ENCODE peak calls at places on chromosome 15, in six cellular contexts. S, Q, R, O, U and J are unnamed samples.

GRCh38 chr15:23038741-23039150 is 623 bp downstream of the TUBGCP5 start:
- DNase-seq in S (no peak), Q (no peak), R (no peak), O (no peak), U (peak), J (no peak)

GRCh38 chr15:61796056-61796455 is 264.2 kb downstream of the VPS13C start:
- DNase-seq in S (no peak), Q (no peak), R (no peak), O (no peak), U (no peak), J (no peak)

GRCh38 chr15:70066422-70066821 is 31.3 kb downstream of the TLE3 start:
- DNase-seq in S (no peak), Q (no peak), R (no peak), O (no peak), U (no peak), J (no peak)

GRCh38 chr15:52021128-52021671 is 2.2 kb downstream of the MAPK6 start:
- DNase-seq in S (no peak), Q (peak), R (no peak), O (peak), U (peak), J (no peak)

GRCh38 chr15:78301813-78302212 is 2.4 kb upstream of the SKIC8 start:
- DNase-seq in S (no peak), Q (no peak), R (no peak), O (no peak), U (no peak), J (no peak)

GRCh38 chr15:94205366-94205765 is 26.0 kb upstream of the MCTP2 start:
- DNase-seq in S (no peak), Q (no peak), R (no peak), O (no peak), U (no peak), J (no peak)

GRCh38 chr15:30030350-30030749 is 52.4 kb upstream of the GOLGA8J start:
- DNase-seq in S (no peak), Q (peak), R (no peak), O (no peak), U (no peak), J (no peak)

GRCh38 chr15:64263567-64263966 is 92.4 kb downstream of the CSNK1G1 start:
- DNase-seq in S (peak), Q (no peak), R (no peak), O (no peak), U (no peak), J (no peak)

GRCh38 chr15:64697911-64698369 is 77.4 kb downstream of the RBPMS2 start:
- DNase-seq in S (no peak), Q (no peak), R (no peak), O (no peak), U (no peak), J (no peak)

GRCh38 chr15:42879390-42879912 is 41.1 kb downstream of the TTBK2 start:
- DNase-seq in S (no peak), Q (no peak), R (no peak), O (no peak), U (no peak), J (no peak)

GRCh38 chr15:73818308-73818985 is 54.9 kb upstream of the TBC1D21 start:
- DNase-seq in S (no peak), Q (no peak), R (no peak), O (no peak), U (no peak), J (no peak)

GRCh38 chr15:47983533-47983932 is 137.3 kb upstream of the SLC24A5 start:
- DNase-seq in S (no peak), Q (no peak), R (no peak), O (no peak), U (no peak), J (no peak)

GRCh38 chr15:83193721-83194120 is 13.9 kb downstream of the HDGFL3 start:
- DNase-seq in S (no peak), Q (no peak), R (no peak), O (no peak), U (no peak), J (no peak)

GRCh38 chr15:100740105-100740504 is 137.7 kb downstream of the ASB7 start:
- DNase-seq in S (no peak), Q (no peak), R (no peak), O (no peak), U (no peak), J (no peak)

GRCh38 chr15:67543348-67543718 is 830 bp downstream of the MAP2K5 start:
- DNase-seq in S (no peak), Q (no peak), R (no peak), O (peak), U (no peak), J (no peak)

GRCh38 chr15:78317145-78317836 is 17.9 kb upstream of the SKIC8 start:
- DNase-seq in S (no peak), Q (no peak), R (no peak), O (peak), U (no peak), J (no peak)

GRCh38 chr15:20652914-20653313 is 111.3 kb upstream of the GOLGA6L6 start:
- DNase-seq in S (no peak), Q (no peak), R (no peak), O (no peak), U (no peak), J (no peak)

GRCh38 chr15:65382921-65383320 is 5.1 kb upstream of the IGDCC3 start:
- DNase-seq in S (no peak), Q (no peak), R (no peak), O (no peak), U (no peak), J (no peak)

GRCh38 chr15:89021224-89021623 is 67.0 kb upstream of the ABHD2 start:
- DNase-seq in S (no peak), Q (no peak), R (no peak), O (no peak), U (no peak), J (no peak)

GRCh38 chr15:51721199-51721960 is 16.1 kb downstream of the LYSMD2 start:
- DNase-seq in S (no peak), Q (no peak), R (no peak), O (no peak), U (no peak), J (no peak)

GRCh38 chr15:78437107-78437761 is 782 bp upstream of the IREB2 start:
- DNase-seq in S (no peak), Q (peak), R (no peak), O (peak), U (no peak), J (no peak)

GRCh38 chr15:76335851-76336253 is 721 bp upstream of the ISL2 start:
- DNase-seq in S (no peak), Q (no peak), R (peak), O (no peak), U (no peak), J (no peak)

GRCh38 chr15:77966540-77967290 is 110.8 kb downstream of the TBC1D2B start:
- DNase-seq in S (no peak), Q (peak), R (peak), O (peak), U (peak), J (no peak)

GRCh38 chr15:50162988-50163718 is 18.8 kb upstream of the SLC27A2 start:
- DNase-seq in S (no peak), Q (peak), R (no peak), O (no peak), U (peak), J (no peak)

GRCh38 chr15:78004919-78005634 is 72.4 kb downstream of the TBC1D2B start:
- DNase-seq in S (no peak), Q (no peak), R (no peak), O (no peak), U (no peak), J (no peak)

GRCh38 chr15:48090666-48091065 is 30.1 kb upstream of the SLC24A5 start:
- DNase-seq in S (no peak), Q (no peak), R (no peak), O (no peak), U (no peak), J (no peak)

GRCh38 chr15:38490231-38490630 is 36.3 kb downstream of the FAM98B start:
- DNase-seq in S (no peak), Q (no peak), R (no peak), O (no peak), U (no peak), J (no peak)

GRCh38 chr15:85976102-85976501 is 103.6 kb upstream of the AGBL1 start:
- DNase-seq in S (no peak), Q (no peak), R (no peak), O (no peak), U (no peak), J (no peak)
- TF ChIP-seq YY1 in S (no peak), Q (no peak), R (no peak), O (no peak), U (no peak), J (no peak)

GRCh38 chr15:80199366-80199765 is 46.6 kb downstream of the FAH start:
- DNase-seq in S (no peak), Q (no peak), R (peak), O (no peak), U (no peak), J (peak)
- TF ChIP-seq ZNF274 in S (no peak), Q (no peak), R (no peak), O (no peak), U (no peak), J (no peak)

GRCh38 chr15:90419738-90420487 is 31.9 kb downstream of the IQGAP1 start:
- DNase-seq in S (peak), Q (no peak), R (no peak), O (no peak), U (no peak), J (no peak)
- TF ChIP-seq YY1 in S (no peak), Q (no peak), R (no peak), O (no peak), U (no peak), J (no peak)

GRCh38 chr15:75231836-75232235 is 26.3 kb upstream of the GOLGA6C start:
- DNase-seq in S (no peak), Q (no peak), R (no peak), O (no peak), U (no peak), J (no peak)
- TF ChIP-seq ZNF274 in S (no peak), Q (no peak), R (no peak), O (no peak), U (no peak), J (no peak)

GRCh38 chr15:92907229-92907628 is 7.1 kb downstream of the CHD2 start:
- DNase-seq in S (no peak), Q (no peak), R (no peak), O (no peak), U (no peak), J (no peak)

GRCh38 chr15:92909131-92909781 is 9.1 kb downstream of the CHD2 start:
- DNase-seq in S (no peak), Q (no peak), R (no peak), O (no peak), U (no peak), J (no peak)

GRCh38 chr15:92906563-92907081 is 6.5 kb downstream of the CHD2 start:
- DNase-seq in S (no peak), Q (peak), R (no peak), O (no peak), U (no peak), J (no peak)

GRCh38 chr15:92908369-92909057 is 8.4 kb downstream of the CHD2 start:
- DNase-seq in S (no peak), Q (no peak), R (no peak), O (no peak), U (no peak), J (no peak)

GRCh38 chr15:92907880-92908279 is 7.8 kb downstream of the CHD2 start:
- DNase-seq in S (no peak), Q (no peak), R (no peak), O (no peak), U (no peak), J (no peak)
- TF ChIP-seq YY1 in S (no peak), Q (no peak), R (no peak), O (no peak), U (no peak), J (no peak)

DNA sequence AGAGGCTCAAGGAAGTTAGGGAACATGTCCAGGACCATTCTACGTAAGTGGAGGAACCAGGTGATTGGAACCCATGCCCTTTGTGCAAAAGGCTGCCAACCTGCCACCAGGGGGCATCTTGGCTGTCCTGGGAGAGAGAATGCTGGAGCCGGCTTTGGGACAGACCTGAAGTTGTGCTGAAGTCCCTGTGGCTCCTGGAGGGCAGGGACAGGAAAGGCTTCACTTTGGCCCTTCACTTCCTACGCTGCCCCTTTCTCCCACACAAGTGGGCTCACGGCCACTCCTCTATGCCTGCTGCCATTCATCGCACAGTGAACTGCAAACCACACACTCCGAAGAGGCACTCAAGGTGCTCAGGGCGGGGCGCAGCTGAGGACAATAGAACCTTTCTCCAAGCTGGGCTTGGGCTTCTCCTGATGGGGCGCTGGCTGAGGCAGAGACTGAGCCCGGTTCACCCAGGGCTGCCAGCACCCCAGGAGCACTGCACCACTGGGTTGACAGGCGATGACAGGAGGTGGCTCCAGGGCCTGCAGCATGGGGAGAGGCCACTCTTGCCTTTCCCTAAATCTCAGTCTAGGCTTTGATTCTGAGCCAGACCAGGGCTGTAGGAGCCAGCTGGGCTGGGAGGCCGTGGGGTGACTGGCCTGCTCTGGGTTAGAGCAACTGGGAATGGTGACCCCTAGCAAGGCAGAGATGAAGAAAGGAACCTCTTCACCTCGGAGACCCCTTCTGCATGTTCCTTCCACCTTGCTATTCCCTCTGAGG is 8.4 kb downstream of the SHF start:
- DNase-seq in S (no peak), Q (peak), R (peak), O (peak), U (peak), J (no peak)
- TF ChIP-seq ZNF274 in S (no peak), Q (no peak), R (no peak), O (no peak), U (no peak), J (no peak)